ENCODE peak calls at places on chromosomes 12 and 14, in five cellular contexts. W, S, G, T and J are unnamed samples. For H3K4me1, the result is how much of the 10 kb centered on the place peaks cover.

GRCh38 chr12:121371404-121371803 is 19.2 kb upstream of the ANAPC5 start:
- DNase-seq in T (no peak), G (no peak), S (no peak), W (no peak), J (no peak)

GRCh38 chr14:36524874-36525745 is 5.1 kb upstream of the NKX2-1 start:
- DNase-seq in T (no peak), S (no peak), W (peak), G (no peak), J (no peak)

GRCh38 chr14:55249423-55249822 is 21.8 kb upstream of the FBXO34 start:
- DNase-seq in G (no peak), S (no peak), W (no peak), T (no peak), J (no peak)

GRCh38 chr14:98871796-98872195 is 400.2 kb downstream of the BCL11B start:
- DNase-seq in G (peak), T (no peak), W (no peak), S (no peak), J (no peak)

GRCh38 chr14:68696721-68697495 is 96.0 kb downstream of the ZFP36L1 start:
- DNase-seq in T (no peak), S (no peak), W (no peak), G (no peak), J (no peak)

GRCh38 chr14:63308723-63309317 is 9.9 kb downstream of the GPHB5 start:
- DNase-seq in W (peak), T (no peak), G (no peak), S (no peak), J (no peak)

GRCh38 chr14:93333631-93334095 is 827 bp upstream of the BTBD7 start:
- DNase-seq in T (no peak), G (no peak), W (no peak), S (no peak), J (no peak)

GRCh38 chr12:65334534-65334933 is 56.1 kb downstream of the MSRB3 start:
- DNase-seq in T (no peak), W (no peak), S (no peak), G (no peak), J (no peak)

GRCh38 chr14:95292660-95293425 is 26.9 kb downstream of the CLMN start:
- DNase-seq in W (no peak), S (no peak), G (no peak), T (no peak), J (no peak)

GRCh38 chr14:95452176-95452889 is 64.1 kb downstream of the SYNE3 start:
- DNase-seq in S (no peak), W (no peak), T (no peak), G (no peak), J (no peak)

GRCh38 chr14:103688906-103689902 is 26.0 kb downstream of the XRCC3 start:
- DNase-seq in T (no peak), S (no peak), G (no peak), W (peak), J (peak)

GRCh38 chr12:82359115-82359478 is 768 bp downstream of the METTL25 start:
- DNase-seq in S (no peak), G (peak), T (no peak), W (no peak), J (no peak)

GRCh38 chr12:131213896-131214442 is 260.3 kb downstream of the ADGRD1 start:
- DNase-seq in T (no peak), S (no peak), G (no peak), W (no peak), J (no peak)

GRCh38 chr12:67772276-67773169 is 124.0 kb downstream of the DYRK2 start:
- DNase-seq in T (no peak), W (no peak), G (no peak), S (peak), J (no peak)

GRCh38 chr14:61561657-61562276 is 133.5 kb upstream of the HIF1A start:
- DNase-seq in W (peak), S (peak), G (peak), T (peak), J (peak)

GRCh38 chr14:103597623-103598372 is 31.2 kb upstream of the KLC1 start:
- DNase-seq in W (no peak), T (no peak), G (no peak), S (peak), J (no peak)

GRCh38 chr12:21894792-21895392 is 46.3 kb downstream of the ABCC9 start:
- DNase-seq in S (no peak), G (no peak), W (no peak), T (no peak), J (no peak)

GRCh38 chr12:27797301-27798025 is 17.4 kb upstream of the MANSC4 start:
- DNase-seq in G (no peak), T (no peak), W (no peak), S (no peak), J (no peak)

GRCh38 chr12:57846285-57846576 is 298 bp downstream of the CTDSP2 start:
- DNase-seq in W (no peak), S (no peak), G (no peak), T (no peak), J (no peak)

GRCh38 chr12:21656931-21657335 is 709 bp downstream of the LDHB start:
- DNase-seq in W (peak), S (peak), T (no peak), G (peak), J (peak)

GRCh38 chr12:53221203-53222076 is 10.6 kb downstream of the RARG start:
- DNase-seq in S (peak), W (peak), T (peak), G (peak), J (peak)

GRCh38 chr14:42335918-42336317 is 729.2 kb downstream of the LRFN5 start:
- DNase-seq in G (no peak), S (no peak), W (no peak), T (no peak), J (no peak)

GRCh38 chr14:102086972-102087761 is at the start of gene HSP90AA1:
- DNase-seq in G (peak), W (peak), T (peak), S (peak), J (peak)
- H3K4me1 ChIP-seq in G (under half), W (under half), T (under half), S (under half), J (under half)

GRCh38 chr12:110619534-110619953 is 5.6 kb downstream of the TCTN1 start:
- DNase-seq in T (no peak), G (no peak), S (no peak), W (no peak), J (no peak)

GRCh38 chr12:110615171-110615570 is 1.2 kb downstream of the TCTN1 start:
- DNase-seq in G (no peak), S (no peak), T (no peak), W (no peak), J (no peak)

GRCh38 chr12:110616471-110617115 is 2.7 kb downstream of the TCTN1 start:
- DNase-seq in G (no peak), S (no peak), W (no peak), T (no peak), J (no peak)

DNA sequence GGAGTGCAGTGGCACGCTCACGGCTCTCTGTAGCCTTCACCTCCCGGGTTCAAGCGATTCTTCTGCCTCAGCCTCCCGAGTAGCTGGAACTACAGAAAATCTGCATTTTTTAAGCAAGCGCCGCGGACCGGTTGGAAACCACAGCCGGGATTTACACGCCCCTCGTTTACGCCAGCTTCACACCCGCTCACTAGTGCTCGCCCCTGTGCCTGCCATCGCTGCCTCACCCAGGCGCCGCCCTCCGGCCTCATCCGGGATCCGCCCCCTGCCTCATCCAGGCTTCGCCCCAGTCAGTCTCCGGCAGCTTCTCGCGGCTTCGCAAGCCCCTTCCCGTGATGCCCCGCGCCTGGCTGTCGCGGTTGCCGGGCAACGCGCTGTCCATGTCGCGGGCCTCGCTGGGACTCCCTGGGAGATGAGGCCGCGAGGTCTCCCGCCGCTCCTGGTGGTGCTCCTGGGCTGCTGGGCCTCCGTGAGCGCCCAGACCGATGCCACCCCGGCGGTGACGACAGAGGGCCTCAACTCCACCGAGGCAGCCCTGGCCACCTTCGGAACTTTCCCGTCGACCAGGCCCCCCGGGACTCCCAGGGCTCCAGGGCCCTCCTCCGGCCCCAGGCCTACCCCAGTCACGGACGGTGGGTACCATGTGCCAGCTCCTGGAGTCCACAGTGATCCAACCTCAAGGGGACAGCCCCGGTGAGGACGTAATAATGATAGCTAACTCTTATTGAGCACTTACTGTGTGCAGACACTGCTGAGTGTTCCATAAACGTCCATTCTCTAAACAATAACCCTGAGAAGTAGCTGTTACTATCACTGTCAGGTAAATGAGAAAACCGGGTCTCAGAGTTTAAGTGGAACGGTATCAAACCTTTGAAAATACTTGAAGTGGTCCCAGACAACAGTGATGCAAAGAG is at the start of gene TCTN1:
- DNase-seq in S (peak), T (peak), G (peak), W (peak), J (peak)
- TF ChIP-seq POLR2A in S (peak), T (peak), G (no peak), W (peak), J (peak)

DNA sequence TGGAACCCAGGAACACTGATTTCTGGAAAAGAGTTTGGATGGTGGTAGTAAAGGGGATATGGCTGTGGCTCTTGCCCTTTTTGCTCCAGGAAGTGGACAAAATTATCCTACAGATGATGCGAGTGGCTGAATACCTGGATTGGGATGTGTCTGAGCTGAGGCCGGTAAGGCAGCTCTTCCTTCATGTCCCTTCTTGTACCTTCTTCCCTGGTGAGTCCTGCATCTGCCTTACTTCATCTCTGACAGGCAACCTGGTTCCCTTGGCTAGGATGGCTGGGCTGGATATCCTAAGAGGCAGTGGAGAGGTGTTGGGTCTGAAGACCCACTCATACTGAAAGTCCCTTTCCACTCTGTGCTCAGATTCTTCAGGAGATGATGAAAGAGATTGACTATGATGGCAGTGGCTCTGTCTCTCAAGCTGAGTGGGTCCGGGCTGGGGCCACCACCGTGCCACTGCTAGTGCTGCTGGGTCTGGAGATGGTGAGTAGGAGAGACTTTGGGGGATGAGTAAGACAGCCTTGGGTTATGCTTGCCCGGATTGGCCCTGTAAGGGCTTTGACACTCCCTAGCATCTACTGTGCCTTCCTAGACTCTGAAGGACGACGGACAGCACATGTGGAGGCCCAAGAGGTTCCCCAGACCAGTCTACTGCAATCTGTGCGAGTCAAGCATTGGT is 8.0 kb downstream of the DGKA start:
- DNase-seq in G (no peak), S (no peak), W (no peak), T (no peak), J (no peak)
- H3K4me1 ChIP-seq in G (under half), S (under half), W (under half), T (under half), J (under half)

GRCh38 chr12:6424008-6424347 is 20.8 kb upstream of the CD27 start:
- DNase-seq in S (no peak), W (no peak), G (no peak), T (no peak), J (no peak)

GRCh38 chr12:6425588-6426531 is 18.9 kb upstream of the CD27 start:
- DNase-seq in W (no peak), T (no peak), G (peak), S (no peak), J (no peak)

GRCh38 chr12:6428326-6428725 is 16.4 kb upstream of the CD27 start:
- DNase-seq in T (no peak), S (no peak), G (no peak), W (no peak), J (no peak)

GRCh38 chr12:6424848-6425247 is 19.9 kb upstream of the CD27 start:
- DNase-seq in S (no peak), T (no peak), W (no peak), G (no peak), J (no peak)

GRCh38 chr12:6426882-6427671 is 17.7 kb upstream of the CD27 start:
- DNase-seq in T (no peak), S (no peak), W (peak), G (no peak), J (no peak)
- TF ChIP-seq POLR2A in T (no peak), S (no peak), W (no peak), G (no peak), J (no peak)

DNA sequence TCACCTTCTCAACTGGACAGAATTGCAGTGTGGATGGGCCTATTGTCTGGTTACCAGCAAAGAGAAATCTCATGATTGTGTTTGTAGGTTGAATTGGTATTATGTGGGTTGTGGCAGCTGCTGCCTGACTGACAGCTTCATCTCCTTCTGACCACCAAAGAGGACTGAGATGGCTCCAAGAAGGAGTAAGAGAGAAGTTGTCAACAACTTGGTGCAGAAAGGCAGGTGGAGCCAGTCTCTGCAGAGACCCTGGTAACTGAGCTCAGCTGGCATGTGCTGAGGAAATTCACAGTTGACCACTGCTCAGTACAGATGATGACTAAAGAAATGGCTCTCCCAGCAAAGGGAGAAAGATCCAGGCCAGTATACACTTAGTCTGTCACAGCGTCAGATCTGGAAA is 240.0 kb upstream of the AMIGO2 start:
- DNase-seq in G (no peak), T (no peak), W (no peak), S (no peak), J (no peak)
- H3K4me1 ChIP-seq in G (under half), T (under half), W (under half), S (under half), J (under half)

DNA sequence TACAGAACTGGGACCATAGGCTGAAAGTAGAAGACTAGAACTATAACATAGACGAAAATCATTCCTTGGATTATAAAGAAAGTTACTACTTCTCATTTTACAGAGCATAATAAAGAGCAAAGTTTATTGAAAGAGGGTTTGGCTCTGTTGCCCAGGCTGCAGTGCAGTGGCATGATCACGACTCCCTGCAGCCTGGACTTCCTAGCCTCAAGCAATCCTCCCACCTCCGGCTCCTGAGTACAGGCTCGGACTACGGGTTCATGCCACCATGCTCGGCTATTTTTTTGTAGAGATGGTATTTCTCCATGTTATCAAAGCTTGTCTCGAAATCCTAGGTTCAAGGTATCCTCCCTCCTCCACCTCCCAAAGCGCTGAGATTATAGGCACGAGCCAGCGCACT is 190.1 kb upstream of the FOXG1 start:
- DNase-seq in G (no peak), T (no peak), W (no peak), S (no peak), J (no peak)
- TF ChIP-seq POLR2A in G (no peak), T (no peak), W (no peak), S (no peak), J (no peak)